ENCODE peak calls at places on chromosomes 3 and 15, in eight cellular contexts. D, R, K, V, W, H, S and G are unnamed samples.

GRCh38 chr3:187811580-187812250 is 66.4 kb upstream of the BCL6 start:
- DNase-seq in K (no peak), S (no peak), V (no peak), R (no peak), W (no peak), H (no peak), D (peak), G (peak)

GRCh38 chr3:45366305-45366704 is 22.1 kb upstream of the LARS2 start:
- DNase-seq in D (no peak), H (no peak), S (no peak), R (no peak), W (no peak), K (no peak), V (no peak), G (no peak)

GRCh38 chr3:127065561-127066270 is 82.8 kb downstream of the PLXNA1 start:
- DNase-seq in V (no peak), W (no peak), S (no peak), H (no peak), R (no peak), D (no peak), K (no peak), G (peak)

GRCh38 chr15:70362350-70362749 is 264.6 kb upstream of the TLE3 start:
- DNase-seq in H (no peak), D (no peak), S (no peak), V (no peak), W (no peak), K (no peak), R (no peak), G (no peak)

GRCh38 chr3:48039487-48040190 is 23.4 kb upstream of the MAP4 start:
- DNase-seq in R (no peak), W (no peak), K (peak), S (no peak), V (peak), D (peak), H (no peak), G (peak)

GRCh38 chr15:68055224-68055705 is 1.1 kb downstream of the PIAS1 start:
- DNase-seq in W (peak), D (peak), K (peak), S (no peak), R (peak), V (peak), H (peak), G (peak)

GRCh38 chr3:52523386-52524257 is 10.0 kb downstream of the NT5DC2 start:
- DNase-seq in S (no peak), D (no peak), W (no peak), R (no peak), V (no peak), K (no peak), H (no peak), G (no peak)

GRCh38 chr3:63993653-63994079 is 29.6 kb downstream of the PSMD6 start:
- DNase-seq in D (peak), W (peak), R (peak), V (peak), K (peak), H (peak), S (no peak), G (peak)

GRCh38 chr3:123521179-123521969 is 63.5 kb downstream of the HACD2 start:
- DNase-seq in S (no peak), V (no peak), D (no peak), W (no peak), H (no peak), K (peak), R (no peak), G (no peak)

GRCh38 chr3:52093751-52094525 is 37.6 kb upstream of the DUSP7 start:
- DNase-seq in H (no peak), V (no peak), R (no peak), W (no peak), D (peak), K (no peak), S (no peak), G (peak)

GRCh38 chr3:170980399-170980798 is 46.1 kb downstream of the SLC2A2 start:
- DNase-seq in V (no peak), K (no peak), S (no peak), D (no peak), R (no peak), W (no peak), H (no peak), G (no peak)

GRCh38 chr3:170864525-170865208 is 5.3 kb downstream of the RPL22L1 start:
- DNase-seq in R (no peak), D (peak), W (no peak), H (no peak), K (no peak), S (no peak), V (no peak), G (no peak)

GRCh38 chr3:69009559-69010410 is 3.7 kb downstream of the EOGT start:
- DNase-seq in R (no peak), K (no peak), V (peak), S (no peak), H (no peak), W (no peak), D (no peak), G (peak)

GRCh38 chr3:196992461-196993065 is 23.9 kb upstream of the PIGZ start:
- DNase-seq in K (no peak), R (no peak), W (no peak), H (no peak), S (no peak), D (no peak), V (no peak), G (no peak)

GRCh38 chr3:120429921-120430361 is 20.9 kb downstream of the FSTL1 start:
- DNase-seq in W (no peak), R (no peak), H (no peak), S (no peak), V (no peak), K (no peak), D (no peak), G (peak)

GRCh38 chr3:31157028-31157694 is 262.7 kb upstream of the GADL1 start:
- DNase-seq in W (no peak), S (no peak), R (no peak), V (no peak), K (peak), H (no peak), D (peak), G (no peak)

GRCh38 chr3:113223831-113224240 is 12.5 kb downstream of the BOC start:
- DNase-seq in S (no peak), D (no peak), R (peak), K (peak), V (no peak), W (peak), H (no peak), G (peak)

GRCh38 chr15:75639191-75639708 is 774 bp downstream of the IMP3 start:
- DNase-seq in D (peak), H (no peak), R (no peak), V (no peak), W (no peak), S (no peak), K (no peak), G (no peak)

GRCh38 chr3:52310861-52311566 is 5.1 kb upstream of the DNAH1 start:
- DNase-seq in S (no peak), R (no peak), V (no peak), W (peak), K (peak), D (no peak), H (no peak), G (no peak)

GRCh38 chr3:192481638-192482037 is 245.7 kb downstream of the FGF12 start:
- DNase-seq in D (peak), S (no peak), H (no peak), W (no peak), K (no peak), V (no peak), R (no peak), G (peak)

GRCh38 chr15:90645873-90646605 is 71.1 kb upstream of the BLM start:
- DNase-seq in W (no peak), K (no peak), R (no peak), H (no peak), S (no peak), V (no peak), D (no peak), G (peak)

GRCh38 chr3:158103131-158103955 is 2.9 kb downstream of the SHOX2 start:
- DNase-seq in V (peak), D (no peak), K (no peak), H (no peak), W (no peak), S (no peak), R (no peak), G (peak)

GRCh38 chr3:190443257-190443656 is 6.4 kb downstream of the TMEM207 start:
- DNase-seq in H (no peak), W (no peak), S (no peak), V (peak), D (peak), K (no peak), R (no peak), G (peak)

GRCh38 chr3:183626877-183627594 is 8.4 kb upstream of the KLHL24 start:
- DNase-seq in H (no peak), D (no peak), W (no peak), K (no peak), R (no peak), S (no peak), V (no peak), G (no peak)

GRCh38 chr15:57406040-57406772 is 29.9 kb downstream of the CGNL1 start:
- DNase-seq in H (no peak), D (no peak), V (no peak), K (no peak), S (no peak), W (no peak), R (no peak), G (peak)

GRCh38 chr3:146594843-146595482 is 10.2 kb downstream of the PLSCR5 start:
- DNase-seq in D (peak), V (peak), K (peak), H (no peak), R (no peak), S (no peak), W (no peak), G (peak)

GRCh38 chr3:53337167-53337940 is 10.0 kb downstream of the DCP1A start:
- DNase-seq in D (no peak), W (no peak), H (no peak), K (no peak), S (no peak), V (no peak), R (no peak), G (no peak)

GRCh38 chr3:44468572-44469520 is 8.6 kb downstream of the ZNF445 start:
- DNase-seq in K (peak), W (no peak), V (no peak), S (no peak), H (peak), D (peak), R (no peak), G (no peak)

GRCh38 chr3:56799251-56799882 is 2.4 kb downstream of the ARHGEF3 start:
- DNase-seq in V (peak), W (no peak), K (peak), S (no peak), H (no peak), D (peak), R (no peak), G (peak)

GRCh38 chr3:120498947-120499346 is 48.2 kb upstream of the FSTL1 start:
- DNase-seq in D (peak), H (no peak), W (no peak), V (peak), K (no peak), R (no peak), S (no peak), G (peak)

GRCh38 chr3:196563721-196564225 is 4.6 kb downstream of the WDR53 start:
- DNase-seq in V (no peak), H (peak), S (no peak), D (peak), K (peak), R (no peak), W (no peak), G (no peak)

GRCh38 chr3:139521811-139522210 is 17.7 kb downstream of the RBP1 start:
- DNase-seq in D (no peak), V (no peak), R (no peak), K (no peak), W (no peak), S (no peak), H (no peak), G (no peak)

GRCh38 chr3:123993818-123994217 is 1.9 kb upstream of the ROPN1 start:
- DNase-seq in V (no peak), H (no peak), S (peak), D (no peak), W (no peak), R (no peak), K (no peak), G (no peak)

GRCh38 chr3:84980011-84980410 is 21.2 kb downstream of the CADM2 start:
- DNase-seq in H (no peak), R (no peak), K (no peak), S (no peak), W (no peak), D (no peak), V (peak), G (no peak)

GRCh38 chr3:114435733-114436132 is 141.9 kb downstream of the TIGIT start:
- DNase-seq in S (no peak), D (no peak), K (no peak), H (no peak), W (no peak), R (no peak), V (no peak), G (no peak)

GRCh38 chr15:43769584-43770228 is 7.1 kb downstream of the ELL3 start:
- DNase-seq in V (peak), R (peak), K (peak), S (no peak), D (peak), W (no peak), H (peak), G (peak)

GRCh38 chr3:99875573-99875924 is 57.9 kb downstream of the CMSS1 start:
- DNase-seq in W (no peak), S (no peak), R (no peak), D (no peak), V (peak), K (peak), H (no peak), G (peak)